ENCODE peak calls at places on chromosome 9, in seven cellular contexts. G is epithelial cell of esophagus, X is pancreas, N is cardiac fibroblast, O is LNCaP clone FGC, L is neural crest cell, K is Peyer's patch. Z is an unnamed sample.

GRCh38 chr9:33374634-33375237 is 27.6 kb downstream of the AQP7 start:
- DNase-seq in X (peak), K (peak), G (peak), L (peak), O (peak), N (peak), Z (peak)

GRCh38 chr9:120610975-120611689 is 31.2 kb upstream of the CDK5RAP2 start:
- DNase-seq in N (peak), X (no peak), L (no peak), K (no peak), O (no peak), G (peak), Z (no peak)

GRCh38 chr9:135220601-135221575 is 133.4 kb downstream of the OLFM1 start:
- DNase-seq in G (no peak), K (no peak), X (peak), L (no peak), N (no peak), O (no peak), Z (peak)

GRCh38 chr9:113886471-113886870 is 10.4 kb downstream of the ZNF618 start:
- DNase-seq in L (no peak), N (peak), O (no peak), K (no peak), G (no peak), X (no peak), Z (no peak)

GRCh38 chr9:122227576-122227903 is 1.2 kb downstream of the LHX6 start:
- DNase-seq in K (no peak), N (no peak), X (no peak), G (no peak), O (no peak), L (no peak), Z (no peak)

GRCh38 chr9:33297455-33297854 is 7.1 kb downstream of the NFX1 start:
- DNase-seq in G (peak), N (no peak), O (no peak), K (peak), X (no peak), L (no peak), Z (peak)

GRCh38 chr9:13967011-13967410 is 346.9 kb downstream of the NFIB start:
- DNase-seq in K (no peak), O (no peak), X (no peak), N (no peak), G (no peak), L (no peak), Z (no peak)

GRCh38 chr9:37859043-37859442 is 44.9 kb downstream of the SLC25A51 start:
- DNase-seq in X (no peak), L (no peak), G (peak), N (peak), O (no peak), K (no peak), Z (no peak)

GRCh38 chr9:72506615-72507014 is 14.8 kb upstream of the TMC1 start:
- DNase-seq in K (no peak), L (no peak), G (no peak), O (no peak), N (no peak), X (no peak), Z (no peak)

GRCh38 chr9:35322075-35322885 is 160.5 kb downstream of the UNC13B start:
- DNase-seq in L (no peak), O (no peak), K (no peak), N (no peak), G (no peak), X (no peak), Z (no peak)

GRCh38 chr9:134678671-134679443 is 37.3 kb downstream of the COL5A1 start:
- DNase-seq in N (no peak), L (no peak), X (peak), K (no peak), G (no peak), O (no peak), Z (peak)

DNA sequence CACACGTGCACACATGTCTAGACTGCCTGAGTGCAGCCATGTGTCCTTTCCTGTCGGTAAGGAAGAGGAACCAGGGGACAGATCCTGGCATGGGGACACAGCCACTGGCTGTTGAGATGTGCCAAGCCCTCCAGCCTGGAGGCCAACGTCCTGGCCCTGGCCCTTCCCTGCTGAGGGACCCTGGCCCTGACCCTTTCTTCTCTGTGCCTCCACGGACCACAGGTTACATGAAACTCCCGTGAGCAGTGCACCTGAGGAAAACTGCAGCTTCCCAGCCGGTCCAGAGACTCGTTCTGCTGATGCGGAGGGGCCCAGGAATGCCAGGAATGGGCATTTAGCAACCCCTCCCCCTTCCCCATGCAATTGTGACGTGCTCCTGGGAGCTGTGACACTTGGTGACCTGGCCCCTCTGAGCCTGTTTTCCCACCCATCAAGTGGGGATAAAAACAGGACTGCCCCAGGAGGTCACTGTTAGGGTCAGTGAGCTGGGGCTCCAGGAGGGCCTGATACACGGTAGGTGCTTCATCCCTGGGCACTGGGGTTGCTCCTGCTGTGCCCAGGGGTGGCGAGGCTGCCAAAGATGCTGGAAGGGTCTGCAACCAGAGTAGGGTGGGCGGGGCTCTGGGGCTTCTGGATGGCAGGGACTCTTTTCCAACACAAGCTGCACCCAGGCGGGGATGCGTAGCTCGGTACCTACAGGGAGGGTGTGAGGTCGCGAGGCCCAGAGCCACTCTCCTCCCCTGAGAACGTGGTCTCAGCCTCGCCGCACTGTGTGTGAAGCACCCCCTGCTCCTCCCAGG is 151.5 kb downstream of the C9orf50 start:
- DNase-seq in X (no peak), N (no peak), O (no peak), K (no peak), G (no peak), L (no peak), Z (no peak)
- TF ChIP-seq CTCF in X (no peak), N (no peak), O (no peak), K (no peak), G (no peak), L (no peak), Z (no peak)

GRCh38 chr9:97990259-97990658 is 7.1 kb downstream of the ANP32B start:
- DNase-seq in G (peak), N (peak), O (no peak), K (no peak), L (no peak), X (no peak), Z (no peak)
- TF ChIP-seq CTCF in G (peak), N (peak), O (no peak), K (no peak), L (no peak), X (no peak), Z (no peak)

DNA sequence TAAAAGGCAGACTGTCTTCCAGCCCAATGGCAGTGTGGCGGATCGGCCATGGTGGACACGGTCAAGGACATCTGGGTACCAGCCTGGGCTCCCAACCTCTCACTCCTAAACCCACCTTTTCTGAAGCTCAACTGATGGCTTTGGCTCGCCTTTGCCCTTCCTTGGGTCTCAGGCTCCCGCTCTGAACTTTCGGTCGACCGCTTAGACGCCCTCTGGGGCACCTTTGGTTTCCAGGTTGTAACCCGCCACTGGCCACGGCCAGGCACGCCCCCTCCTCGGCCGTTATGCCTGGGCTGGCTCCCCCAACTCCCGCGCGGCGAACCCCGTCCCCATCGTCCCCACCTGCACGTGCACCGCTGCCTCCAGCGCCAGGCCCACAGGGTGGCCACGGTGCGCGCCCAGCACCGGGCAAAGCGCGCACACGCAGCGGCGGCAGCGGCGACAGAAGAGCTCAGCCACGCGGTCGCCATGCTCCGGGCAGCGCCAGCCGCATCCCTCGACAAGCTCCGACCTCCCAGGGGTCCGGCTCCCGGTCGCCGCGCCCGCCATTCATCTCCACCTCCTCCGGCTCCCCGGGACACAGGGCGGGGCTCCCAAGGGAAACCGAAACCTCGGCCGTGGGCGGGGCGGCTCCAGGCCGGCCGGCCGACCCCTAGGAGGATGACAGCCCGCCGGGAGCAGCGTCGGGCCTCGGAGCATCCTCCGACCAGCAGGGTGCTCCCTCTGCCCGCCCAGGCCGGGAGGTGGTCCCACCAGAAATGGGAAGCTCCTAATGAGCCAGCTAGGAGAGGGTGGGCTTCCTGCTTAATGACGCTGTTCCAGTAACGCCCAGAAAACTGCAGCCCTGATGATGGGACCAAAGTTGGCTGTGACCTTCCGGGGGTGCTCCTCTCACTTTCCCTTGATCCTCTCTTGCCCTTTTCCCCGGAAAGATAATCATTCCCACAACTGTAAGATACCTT is at the start of gene TRIM14:
- DNase-seq in G (peak), K (peak), O (no peak), N (peak), X (peak), L (peak), Z (peak)
- TF ChIP-seq CTCF in G (no peak), K (peak), O (peak), N (peak), X (no peak), L (peak), Z (peak)

GRCh38 chr9:75490326-75490725 is 400.1 kb upstream of the PCSK5 start:
- DNase-seq in K (no peak), G (no peak), N (no peak), O (no peak), L (no peak), X (no peak), Z (no peak)
- TF ChIP-seq CTCF in K (no peak), G (no peak), N (no peak), O (no peak), L (no peak), X (no peak), Z (no peak)

GRCh38 chr9:128005938-128006337 is 25.1 kb upstream of the EEIG1 start:
- DNase-seq in G (no peak), O (no peak), X (no peak), N (peak), L (no peak), K (no peak), Z (no peak)

GRCh38 chr9:128009639-128010038 is 28.9 kb upstream of the EEIG1 start:
- DNase-seq in O (no peak), N (no peak), X (no peak), L (no peak), K (no peak), G (no peak), Z (no peak)

GRCh38 chr9:128007566-128008138 is 26.9 kb upstream of the EEIG1 start:
- DNase-seq in X (no peak), N (peak), K (peak), O (peak), L (no peak), G (peak), Z (peak)

GRCh38 chr9:128006360-128007024 is 25.7 kb upstream of the EEIG1 start:
- DNase-seq in G (peak), L (no peak), K (no peak), X (no peak), N (no peak), O (peak), Z (no peak)

GRCh38 chr9:128008171-128008570 is 27.4 kb upstream of the EEIG1 start:
- DNase-seq in K (no peak), L (no peak), O (no peak), X (no peak), G (no peak), N (no peak), Z (no peak)
- TF ChIP-seq CTCF in K (no peak), L (no peak), O (no peak), X (no peak), G (no peak), N (no peak), Z (no peak)

DNA sequence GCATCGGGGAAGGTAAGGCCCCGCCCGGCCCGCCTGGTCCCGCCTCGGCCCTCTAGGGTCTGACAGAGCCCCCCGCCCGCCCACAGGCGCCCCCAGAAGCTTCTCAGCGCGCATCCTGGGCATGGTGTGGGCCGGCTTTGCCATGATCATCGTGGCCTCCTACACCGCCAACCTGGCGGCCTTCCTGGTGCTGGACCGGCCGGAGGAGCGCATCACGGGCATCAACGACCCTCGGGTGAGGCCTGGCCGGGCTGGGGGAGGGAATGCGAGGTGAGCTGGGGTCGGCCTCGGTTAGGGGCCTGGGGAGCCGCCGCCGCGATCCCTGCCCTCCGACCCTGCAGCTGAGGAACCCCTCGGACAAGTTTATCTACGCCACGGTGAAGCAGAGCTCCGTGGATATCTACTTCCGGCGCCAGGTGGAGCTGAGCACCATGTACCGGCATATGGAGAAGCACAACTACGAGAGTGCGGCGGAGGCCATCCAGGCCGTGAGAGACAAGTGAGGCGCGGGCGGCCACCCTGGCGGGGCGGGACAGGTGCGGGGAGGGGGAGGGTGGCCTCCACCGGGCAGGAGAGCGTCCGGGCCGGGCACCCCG is 7.2 kb downstream of the LRRC26 start:
- DNase-seq in K (no peak), X (peak), N (no peak), L (no peak), O (no peak), G (peak), Z (no peak)
- TF ChIP-seq CTCF in K (peak), X (no peak), N (no peak), L (no peak), O (no peak), G (no peak), Z (peak)